ENCODE peak calls at places on chromosomes 13 and 19, in six cellular contexts. O is C1 segment of cervical spinal cord; X is foreskin fibroblast; R is NAMALWA; M is stimulated activated CD8-positive, alpha-beta memory T cell treated with anti-CD3 and anti-CD28 coated beads, Interleukin-4, amount 100 ng/mL, for 4 hours; H is lower lobe of right lung. C is an unnamed sample.

GRCh38 chr13:56561327-56561726 is 579.4 kb upstream of the PRR20A start:
- DNase-seq in X (no peak), M (no peak), H (no peak), O (no peak), R (peak), C (no peak)

GRCh38 chr13:50509771-50510441 is 333.6 kb downstream of the DLEU7 start:
- DNase-seq in X (peak), M (no peak), R (no peak), H (no peak), O (no peak), C (peak)

GRCh38 chr13:21014666-21015170 is 46.7 kb downstream of the LATS2 start:
- DNase-seq in H (no peak), X (peak), R (no peak), O (peak), M (no peak), C (no peak)

GRCh38 chr13:33401238-33401637 is 115.7 kb upstream of the STARD13 start:
- DNase-seq in M (no peak), H (peak), R (no peak), O (no peak), X (peak), C (no peak)

GRCh38 chr19:51342631-51343569 is 961 bp upstream of the VSIG10L start:
- DNase-seq in O (no peak), M (no peak), X (peak), H (no peak), R (no peak), C (no peak)

GRCh38 chr13:27830010-27830409 is 37.7 kb downstream of the GSX1 start:
- DNase-seq in X (peak), H (peak), O (no peak), M (peak), R (peak), C (peak)

GRCh38 chr19:34353546-34353945 is 11.4 kb upstream of the GPI start:
- DNase-seq in M (no peak), R (no peak), X (no peak), O (no peak), H (no peak), C (no peak)

GRCh38 chr13:35763805-35764170 is 287.3 kb upstream of the MAB21L1 start:
- DNase-seq in R (no peak), X (no peak), O (no peak), H (no peak), M (no peak), C (no peak)

GRCh38 chr19:17109962-17110598 is 34.5 kb downstream of the MYO9B start:
- DNase-seq in R (no peak), X (no peak), H (peak), O (no peak), M (no peak), C (no peak)

GRCh38 chr19:2461751-2462634 is 5.2 kb upstream of the LMNB2 start:
- DNase-seq in M (peak), X (peak), O (no peak), R (peak), H (peak), C (no peak)

GRCh38 chr13:30881931-30882899 is 23.9 kb upstream of the MEDAG start:
- DNase-seq in O (no peak), R (no peak), M (no peak), H (no peak), X (no peak), C (no peak)

GRCh38 chr13:34179481-34179880 is 361.5 kb downstream of the RFC3 start:
- DNase-seq in O (no peak), H (no peak), R (no peak), M (no peak), X (peak), C (no peak)

GRCh38 chr19:2215281-2215751 is 20.8 kb downstream of the PLEKHJ1 start:
- DNase-seq in M (no peak), H (no peak), R (no peak), O (no peak), X (no peak), C (no peak)

C was measured in DND-41.